ENCODE peak calls at places on chromosome 9, in four cellular contexts. One of them, this sample, is unnamed.

GRCh38 chr9:134591573-134591981 is 50.0 kb upstream of the COL5A1 start:
- DNase-seq in upper lobe of right lung: no peak
- DNase-seq in AG04450: no peak
- DNase-seq in BE2C: no peak
- DNase-seq in this sample: no peak

GRCh38 chr9:89939893-89940292 is 335.1 kb downstream of the GADD45G start:
- DNase-seq in upper lobe of right lung: no peak
- DNase-seq in BE2C: no peak
- DNase-seq in AG04450: no peak
- DNase-seq in this sample: no peak

GRCh38 chr9:136201609-136202448 is 3.1 kb downstream of the LHX3 start:
- DNase-seq in AG04450: no peak
- DNase-seq in upper lobe of right lung: no peak
- DNase-seq in BE2C: no peak
- DNase-seq in this sample: no peak

GRCh38 chr9:118223111-118223510 is 518.9 kb downstream of the TLR4 start:
- DNase-seq in upper lobe of right lung: no peak
- DNase-seq in AG04450: no peak
- DNase-seq in BE2C: no peak
- DNase-seq in this sample: no peak

GRCh38 chr9:84230355-84231136 is 110.0 kb downstream of the SLC28A3 start:
- DNase-seq in AG04450: no peak
- DNase-seq in BE2C: no peak
- DNase-seq in upper lobe of right lung: no peak
- DNase-seq in this sample: no peak

GRCh38 chr9:71614409-71614808 is 153.9 kb downstream of the CEMIP2 start:
- DNase-seq in AG04450: no peak
- DNase-seq in upper lobe of right lung: no peak
- DNase-seq in BE2C: no peak
- DNase-seq in this sample: no peak

GRCh38 chr9:133050781-133051180 is 11.0 kb upstream of the CEL start:
- DNase-seq in upper lobe of right lung: no peak
- DNase-seq in BE2C: no peak
- DNase-seq in AG04450: no peak
- DNase-seq in this sample: no peak

GRCh38 chr9:106784076-106784475 is 78.9 kb upstream of the ZNF462 start:
- DNase-seq in upper lobe of right lung: no peak
- DNase-seq in AG04450: no peak
- DNase-seq in BE2C: no peak
- DNase-seq in this sample: no peak

GRCh38 chr9:18072967-18073366 is 401.0 kb upstream of the ADAMTSL1 start:
- DNase-seq in BE2C: no peak
- DNase-seq in AG04450: no peak
- DNase-seq in upper lobe of right lung: no peak
- DNase-seq in this sample: no peak

GRCh38 chr9:135154050-135154570 is 66.6 kb downstream of the OLFM1 start:
- DNase-seq in AG04450: no peak
- DNase-seq in BE2C: no peak
- DNase-seq in upper lobe of right lung: no peak
- DNase-seq in this sample: no peak

GRCh38 chr9:107246259-107247254 is 36.5 kb upstream of the RAD23B start:
- DNase-seq in BE2C: peak
- DNase-seq in AG04450: no peak
- DNase-seq in upper lobe of right lung: no peak
- DNase-seq in this sample: no peak

GRCh38 chr9:37650299-37650872 is 368 bp upstream of the FRMPD1 start:
- DNase-seq in upper lobe of right lung: no peak
- DNase-seq in BE2C: no peak
- DNase-seq in AG04450: no peak
- DNase-seq in this sample: no peak

GRCh38 chr9:127522727-127523126 is 71.4 kb downstream of the LRSAM1 start:
- DNase-seq in AG04450: no peak
- DNase-seq in upper lobe of right lung: no peak
- DNase-seq in BE2C: no peak
- DNase-seq in this sample: no peak

GRCh38 chr9:35962126-35962906 is 4.4 kb upstream of the OR2S2 start:
- DNase-seq in upper lobe of right lung: no peak
- DNase-seq in AG04450: peak
- DNase-seq in BE2C: peak
- DNase-seq in this sample: no peak

GRCh38 chr9:81032030-81032572 is 657.2 kb downstream of the TLE1 start:
- DNase-seq in AG04450: peak
- DNase-seq in BE2C: no peak
- DNase-seq in upper lobe of right lung: no peak
- DNase-seq in this sample: no peak

GRCh38 chr9:36100532-36100931 is 36.0 kb upstream of the GLIPR2 start:
- DNase-seq in BE2C: no peak
- DNase-seq in upper lobe of right lung: no peak
- DNase-seq in AG04450: no peak
- DNase-seq in this sample: no peak

GRCh38 chr9:136373300-136374182 is at the start of gene CARD9:
- DNase-seq in BE2C: peak
- DNase-seq in AG04450: no peak
- DNase-seq in upper lobe of right lung: peak
- DNase-seq in this sample: no peak

GRCh38 chr9:23581936-23582335 is 244.1 kb downstream of the ELAVL2 start:
- DNase-seq in BE2C: no peak
- DNase-seq in upper lobe of right lung: no peak
- DNase-seq in AG04450: no peak
- DNase-seq in this sample: no peak

GRCh38 chr9:134858051-134858841 is 22.4 kb upstream of the FCN2 start:
- DNase-seq in upper lobe of right lung: peak
- DNase-seq in AG04450: no peak
- DNase-seq in BE2C: peak
- DNase-seq in this sample: no peak

GRCh38 chr9:116000748-116001329 is 152.8 kb upstream of the PAPPA start:
- DNase-seq in upper lobe of right lung: no peak
- DNase-seq in BE2C: peak
- DNase-seq in AG04450: no peak
- DNase-seq in this sample: no peak

GRCh38 chr9:128683340-128684064 is 5.5 kb upstream of the SET start:
- DNase-seq in upper lobe of right lung: peak
- DNase-seq in AG04450: no peak
- DNase-seq in BE2C: peak
- DNase-seq in this sample: no peak

GRCh38 chr9:108535526-108535925 is 320.3 kb downstream of the ACTL7B start:
- DNase-seq in upper lobe of right lung: no peak
- DNase-seq in AG04450: no peak
- DNase-seq in BE2C: peak
- DNase-seq in this sample: no peak

GRCh38 chr9:121645003-121645402 is 6.4 kb upstream of the DAB2IP start:
- DNase-seq in BE2C: peak
- DNase-seq in AG04450: no peak
- DNase-seq in upper lobe of right lung: no peak
- DNase-seq in this sample: no peak

GRCh38 chr9:89433826-89434225 is 64.1 kb downstream of the SEMA4D start:
- DNase-seq in AG04450: peak
- DNase-seq in upper lobe of right lung: no peak
- DNase-seq in BE2C: no peak
- DNase-seq in this sample: peak

GRCh38 chr9:134063088-134063875 is 4.5 kb downstream of the BRD3 start:
- DNase-seq in AG04450: no peak
- DNase-seq in BE2C: peak
- DNase-seq in upper lobe of right lung: peak
- DNase-seq in this sample: peak

GRCh38 chr9:130229759-130230158 is 35.8 kb upstream of the HMCN2 start:
- DNase-seq in upper lobe of right lung: no peak
- DNase-seq in BE2C: no peak
- DNase-seq in AG04450: no peak
- DNase-seq in this sample: no peak

GRCh38 chr9:94270009-94270408 is 10.9 kb downstream of the ZNF169 start:
- DNase-seq in upper lobe of right lung: no peak
- DNase-seq in AG04450: no peak
- DNase-seq in BE2C: no peak
- DNase-seq in this sample: no peak

GRCh38 chr9:119003882-119004617 is 365.2 kb downstream of the BRINP1 start:
- DNase-seq in BE2C: no peak
- DNase-seq in AG04450: no peak
- DNase-seq in upper lobe of right lung: no peak
- DNase-seq in this sample: no peak

GRCh38 chr9:133031496-133031911 is 707 bp downstream of the GTF3C5 start:
- DNase-seq in AG04450: no peak
- DNase-seq in BE2C: no peak
- DNase-seq in upper lobe of right lung: no peak
- DNase-seq in this sample: no peak

GRCh38 chr9:5835808-5836207 is 2.9 kb upstream of the ERMP1 start:
- DNase-seq in upper lobe of right lung: no peak
- DNase-seq in AG04450: no peak
- DNase-seq in BE2C: no peak
- DNase-seq in this sample: no peak

GRCh38 chr9:33320568-33321261 is 30.4 kb downstream of the NFX1 start:
- DNase-seq in BE2C: no peak
- DNase-seq in AG04450: peak
- DNase-seq in upper lobe of right lung: no peak
- DNase-seq in this sample: no peak

GRCh38 chr9:133727277-133727875 is 10.8 kb downstream of the SARDH start:
- DNase-seq in upper lobe of right lung: peak
- DNase-seq in BE2C: peak
- DNase-seq in AG04450: no peak
- DNase-seq in this sample: peak

GRCh38 chr9:652896-653295 is 188.6 kb upstream of the DMRT1 start:
- DNase-seq in BE2C: no peak
- DNase-seq in AG04450: no peak
- DNase-seq in upper lobe of right lung: no peak
- DNase-seq in this sample: no peak

GRCh38 chr9:1832960-1833359 is 182.2 kb upstream of the SMARCA2 start:
- DNase-seq in upper lobe of right lung: no peak
- DNase-seq in BE2C: no peak
- DNase-seq in AG04450: no peak
- DNase-seq in this sample: no peak

GRCh38 chr9:1839984-1840383 is 175.2 kb upstream of the SMARCA2 start:
- DNase-seq in BE2C: no peak
- DNase-seq in AG04450: no peak
- DNase-seq in upper lobe of right lung: no peak
- DNase-seq in this sample: no peak

GRCh38 chr9:1837453-1838084 is 177.6 kb upstream of the SMARCA2 start:
- DNase-seq in BE2C: no peak
- DNase-seq in AG04450: no peak
- DNase-seq in upper lobe of right lung: no peak
- DNase-seq in this sample: no peak
- TF ChIP-seq CTCF in BE2C: peak
- TF ChIP-seq CTCF in AG04450: peak
- TF ChIP-seq CTCF in upper lobe of right lung: peak
- TF ChIP-seq CTCF in this sample: peak

GRCh38 chr9:70058569-70059161 is 15.0 kb downstream of the MAMDC2 start:
- DNase-seq in AG04450: no peak
- DNase-seq in BE2C: no peak
- DNase-seq in upper lobe of right lung: no peak
- DNase-seq in this sample: no peak

GRCh38 chr9:70056545-70056944 is 12.9 kb downstream of the MAMDC2 start:
- DNase-seq in AG04450: no peak
- DNase-seq in upper lobe of right lung: no peak
- DNase-seq in BE2C: no peak
- DNase-seq in this sample: no peak

GRCh38 chr9:70060883-70061507 is 17.3 kb downstream of the MAMDC2 start:
- DNase-seq in upper lobe of right lung: no peak
- DNase-seq in BE2C: no peak
- DNase-seq in AG04450: no peak
- DNase-seq in this sample: no peak

GRCh38 chr9:70061776-70062175 is 18.1 kb downstream of the MAMDC2 start:
- DNase-seq in upper lobe of right lung: no peak
- DNase-seq in BE2C: no peak
- DNase-seq in AG04450: no peak
- DNase-seq in this sample: no peak

DNA sequence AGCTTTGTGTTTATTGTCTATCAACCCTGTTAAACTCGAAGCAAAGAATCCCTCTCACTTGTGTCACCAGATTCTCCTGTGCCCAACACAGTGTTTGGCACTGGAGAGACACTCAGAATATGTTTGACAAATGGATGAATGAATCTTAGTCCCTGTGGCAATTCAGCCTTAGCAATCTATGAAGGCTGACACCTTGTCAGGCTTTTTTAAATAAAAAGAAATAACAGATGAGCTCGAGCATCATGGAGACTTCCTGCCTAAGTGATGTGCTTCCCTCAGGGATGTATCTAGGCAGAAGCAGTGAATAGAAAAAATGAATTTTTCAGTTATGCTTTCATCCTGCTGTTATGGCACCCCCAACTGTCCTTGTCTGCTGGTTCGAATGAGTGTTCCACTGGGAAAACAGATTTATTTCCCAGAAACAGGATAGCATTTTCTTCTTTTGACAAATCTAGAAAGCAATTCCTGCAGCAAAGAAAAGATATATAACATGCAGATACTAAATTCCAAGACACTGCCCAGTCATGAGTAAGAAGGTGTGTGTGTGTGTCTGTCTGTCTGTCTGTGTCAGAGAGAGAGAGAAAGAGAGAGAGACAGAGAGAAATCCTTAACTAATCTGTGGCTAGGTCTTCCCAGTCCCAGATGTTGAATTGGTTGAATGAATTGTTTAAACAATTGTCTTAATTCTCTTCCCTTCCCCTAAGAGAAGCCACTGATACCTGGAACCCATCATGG is 16.7 kb downstream of the MAMDC2 start:
- DNase-seq in upper lobe of right lung: no peak
- DNase-seq in AG04450: no peak
- DNase-seq in BE2C: no peak
- DNase-seq in this sample: no peak
- TF ChIP-seq CTCF in upper lobe of right lung: no peak
- TF ChIP-seq CTCF in AG04450: no peak
- TF ChIP-seq CTCF in BE2C: no peak
- TF ChIP-seq CTCF in this sample: no peak

GRCh38 chr9:124551472-124552339 is 44.5 kb upstream of the NR5A1 start:
- DNase-seq in AG04450: peak
- DNase-seq in BE2C: peak
- DNase-seq in upper lobe of right lung: peak
- DNase-seq in this sample: no peak
- TF ChIP-seq CTCF in AG04450: peak
- TF ChIP-seq CTCF in BE2C: peak
- TF ChIP-seq CTCF in upper lobe of right lung: peak
- TF ChIP-seq CTCF in this sample: peak

DNA sequence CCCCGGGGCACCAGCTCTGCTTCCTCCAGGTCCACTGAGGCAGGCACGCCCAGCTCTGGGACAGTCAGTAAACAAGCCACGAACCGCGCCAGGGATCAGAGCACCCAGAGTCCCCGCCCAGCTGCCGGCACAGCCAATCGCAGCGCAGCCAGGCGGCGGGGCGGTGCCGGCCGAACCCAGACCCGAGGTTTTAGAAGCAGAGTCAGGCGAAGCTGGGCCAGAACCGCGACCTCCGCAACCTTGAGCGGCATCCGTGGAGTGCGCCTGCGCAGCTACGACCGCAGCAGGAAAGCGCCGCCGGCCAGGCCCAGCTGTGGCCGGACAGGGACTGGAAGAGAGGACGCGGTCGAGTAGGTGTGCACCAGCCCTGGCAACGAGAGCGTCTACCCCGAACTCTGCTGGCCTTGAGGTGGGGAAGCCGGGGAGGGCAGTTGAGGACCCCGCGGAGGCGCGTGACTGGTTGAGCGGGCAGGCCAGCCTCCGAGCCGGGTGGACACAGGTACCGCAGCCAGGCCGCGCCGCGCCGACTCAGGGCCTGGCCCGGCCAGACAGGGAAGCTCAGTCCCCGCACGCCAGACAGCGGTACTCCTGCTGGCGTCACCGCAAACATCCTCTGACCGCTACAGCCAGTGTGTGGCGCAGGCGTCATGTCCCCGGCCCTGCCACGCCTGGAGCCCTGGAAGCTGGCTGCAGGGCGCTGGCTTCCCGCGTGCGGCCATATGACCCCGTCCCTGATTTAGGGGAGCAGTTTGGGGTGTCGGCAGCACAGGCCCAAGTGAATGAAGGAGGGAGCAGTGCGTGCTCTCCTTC is at the start of gene CTSL:
- DNase-seq in AG04450: no peak
- DNase-seq in upper lobe of right lung: peak
- DNase-seq in BE2C: peak
- DNase-seq in this sample: no peak
- TF ChIP-seq CTCF in AG04450: no peak
- TF ChIP-seq CTCF in upper lobe of right lung: peak
- TF ChIP-seq CTCF in BE2C: peak
- TF ChIP-seq CTCF in this sample: peak